ENCODE peak calls at places on chromosomes 3 and 15, in eight cellular contexts. F is mesendoderm, V is stomach, O is substantia nigra, Z is brain microvascular endothelial cell, Y is foreskin keratinocyte, X is pancreas, J is AG04450. T is an unnamed sample.
A peak's percentile ranks its signal among the peaks of the same experiment; 100 is the strongest.

GRCh38 chr15:66102563-66103292 is 150.8 kb downstream of the MEGF11 start:
- DNase-seq in F (no peak), V (no peak), O (no peak), Z (no peak), Y (no peak), X (no peak), J (no peak), T (no peak)

GRCh38 chr3:74897006-74897405 is 282.5 kb upstream of the CNTN3 start:
- DNase-seq in F (peak; percentile 52), V (no peak), O (no peak), Z (no peak), Y (no peak), X (no peak), J (no peak), T (no peak)

GRCh38 chr3:16192176-16192811 is 17.8 kb downstream of the GALNT15 start:
- DNase-seq in F (no peak), V (no peak), O (no peak), Z (no peak), Y (no peak), X (no peak), J (no peak), T (no peak)

GRCh38 chr3:123778991-123779622 is 105.0 kb downstream of the MYLK start:
- DNase-seq in F (no peak), V (no peak), O (peak; percentile 33), Z (no peak), Y (no peak), X (peak; percentile 40), J (no peak), T (no peak)

GRCh38 chr3:98501270-98501669 is 3.8 kb downstream of the OR5K2 start:
- DNase-seq in F (no peak), V (no peak), O (no peak), Z (no peak), Y (no peak), X (no peak), J (no peak), T (no peak)

GRCh38 chr3:88221726-88222125 is 72.0 kb downstream of the C3orf38 start:
- DNase-seq in F (no peak), V (no peak), O (no peak), Z (no peak), Y (no peak), X (no peak), J (no peak), T (no peak)

GRCh38 chr3:194521514-194522260 is 34.9 kb upstream of the ATP13A3 start:
- DNase-seq in F (peak; percentile 16), V (no peak), O (no peak), Z (no peak), Y (peak; percentile 67), X (no peak), J (no peak), T (no peak)

GRCh38 chr15:95869920-95870319 is 460.6 kb upstream of the NR2F2 start:
- DNase-seq in F (no peak), V (no peak), O (no peak), Z (no peak), Y (no peak), X (no peak), J (no peak), T (no peak)

GRCh38 chr3:41464401-41464800 is 265.1 kb downstream of the CTNNB1 start:
- DNase-seq in F (no peak), V (no peak), O (no peak), Z (peak; percentile 65), Y (peak; percentile 23), X (no peak), J (no peak), T (no peak)

GRCh38 chr3:15495461-15496340 is 25.8 kb downstream of the COLQ start:
- DNase-seq in F (no peak), V (no peak), O (no peak), Z (no peak), Y (no peak), X (no peak), J (no peak), T (no peak)

GRCh38 chr3:16114930-16115329 is 59.5 kb upstream of the GALNT15 start:
- DNase-seq in F (no peak), V (no peak), O (no peak), Z (no peak), Y (no peak), X (no peak), J (no peak), T (no peak)

GRCh38 chr3:18723426-18723825 is 298.3 kb upstream of the SATB1 start:
- DNase-seq in F (no peak), V (no peak), O (no peak), Z (no peak), Y (no peak), X (no peak), J (no peak), T (no peak)

DNA sequence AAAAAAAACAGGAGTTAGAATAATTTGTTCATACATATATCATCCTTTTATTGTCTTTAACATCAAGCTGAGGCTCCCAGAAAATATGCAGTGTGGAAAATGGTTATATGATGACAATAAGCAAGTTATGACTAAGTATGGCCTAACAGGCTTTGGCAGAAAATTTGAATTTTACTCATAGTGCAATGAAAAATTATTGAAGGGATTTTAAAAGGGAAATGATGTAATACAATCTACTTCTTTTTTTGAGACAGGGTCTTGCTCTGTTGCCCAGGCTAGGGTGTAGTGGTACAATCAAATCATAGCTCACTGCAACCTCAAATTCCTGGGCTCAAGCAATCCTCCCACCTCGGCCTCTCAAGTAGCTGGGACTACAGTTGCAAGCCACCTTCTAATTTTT is 78.7 kb downstream of the FAIM start:
- DNase-seq in F (no peak), V (no peak), O (no peak), Z (peak; percentile 11), Y (peak; percentile 52), X (no peak), J (no peak), T (no peak)
- H3K27ac ChIP-seq in F (no peak overlapping the region), V (no peak overlapping the region), O (no peak overlapping the region), Z (peak overlapping the region; percentile 73), Y (no peak overlapping the region), X (no peak overlapping the region), J (no peak overlapping the region), T (peak overlapping the region; percentile 44)

GRCh38 chr3:143847787-143848631 is at the start of gene SLC9A9:
- DNase-seq in F (peak; percentile 85), V (peak; percentile 27), O (peak; percentile 47), Z (peak; percentile 73), Y (peak; percentile 77), X (no peak), J (peak; percentile 30), T (no peak)
- H3K27ac ChIP-seq in F (peak within 1 kb of the TSS; percentile 68), V (peak within 1 kb of the TSS; percentile 34), O (peak within 1 kb of the TSS; percentile 81), Z (no peak within 1 kb of the TSS), Y (peak within 1 kb of the TSS; percentile 58), X (no peak within 1 kb of the TSS), J (no peak within 1 kb of the TSS), T (peak within 1 kb of the TSS; percentile 39)

DNA sequence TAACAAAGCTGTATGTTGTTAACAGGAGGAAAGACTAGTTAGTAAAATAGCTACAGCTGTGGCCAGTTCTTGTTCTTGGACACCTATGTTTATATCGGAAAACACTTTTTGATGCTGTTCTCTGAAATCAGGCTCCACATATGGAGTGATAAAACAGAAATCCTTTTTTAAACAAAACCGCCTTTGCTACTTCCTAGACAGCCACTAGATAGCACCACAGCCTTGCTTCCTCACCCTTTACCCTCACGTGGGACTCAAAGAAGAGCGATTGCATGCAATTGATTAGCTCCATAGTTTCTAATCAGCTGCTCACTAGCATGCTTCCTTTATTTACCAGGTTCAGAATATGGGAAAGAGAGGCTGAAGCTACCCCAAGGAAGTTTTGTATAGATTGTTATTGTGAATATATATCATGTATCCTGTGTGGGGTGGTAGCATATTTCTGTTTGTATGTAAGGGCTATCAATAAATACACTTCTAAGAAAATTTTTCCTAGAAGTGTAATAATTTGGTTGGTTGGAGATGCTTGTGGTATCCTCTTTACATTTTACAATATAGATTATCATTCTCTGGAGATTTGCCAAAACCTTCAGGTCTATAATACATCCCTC is 4.3 kb upstream of the MTFMT start:
- DNase-seq in F (peak; percentile 59), V (no peak), O (no peak), Z (peak; percentile 36), Y (peak; percentile 37), X (no peak), J (no peak), T (no peak)
- H3K27ac ChIP-seq in F (no peak overlapping the region), V (no peak overlapping the region), O (no peak overlapping the region), Z (no peak overlapping the region), Y (no peak overlapping the region), X (no peak overlapping the region), J (no peak overlapping the region), T (no peak overlapping the region)

GRCh38 chr3:172094621-172095557 is 55.5 kb downstream of the FNDC3B start:
- DNase-seq in F (peak; percentile 46), V (no peak), O (no peak), Z (peak; percentile 34), Y (no peak), X (no peak), J (no peak), T (no peak)

GRCh38 chr3:172098698-172099494 is 59.5 kb downstream of the FNDC3B start:
- DNase-seq in F (peak; percentile 92), V (no peak), O (no peak), Z (no peak), Y (no peak), X (no peak), J (no peak), T (no peak)

GRCh38 chr3:172099495-172099808 is 60.1 kb downstream of the FNDC3B start:
- DNase-seq in F (no peak), V (no peak), O (no peak), Z (no peak), Y (no peak), X (no peak), J (no peak), T (no peak)

GRCh38 chr3:172096881-172097420 is 57.6 kb downstream of the FNDC3B start:
- DNase-seq in F (peak; percentile 90), V (peak; percentile 62), O (no peak), Z (peak; percentile 71), Y (peak; percentile 90), X (peak; percentile 35), J (no peak), T (peak; percentile 44)

DNA sequence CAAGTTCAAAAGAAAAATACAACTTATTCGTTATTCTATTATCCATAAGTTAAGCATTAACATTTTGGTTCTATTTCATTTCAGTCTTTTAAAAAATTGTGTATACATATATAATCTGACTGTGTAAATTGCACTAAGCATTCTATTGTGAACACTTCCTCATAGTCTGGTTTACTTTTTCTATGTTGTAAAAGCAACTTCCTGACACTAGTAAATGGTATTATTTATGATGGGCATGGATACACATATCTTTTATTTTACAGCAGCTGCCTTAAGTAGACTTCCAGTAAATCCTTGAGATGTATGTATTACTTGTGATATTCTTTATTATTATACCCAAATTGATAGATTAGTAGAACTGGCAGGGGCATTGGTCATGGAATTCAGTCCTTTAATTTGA is 58.2 kb downstream of the FNDC3B start:
- DNase-seq in F (no peak), V (no peak), O (no peak), Z (no peak), Y (no peak), X (no peak), J (no peak), T (no peak)
- H3K27ac ChIP-seq in F (no peak overlapping the region), V (peak overlapping the region; percentile 50), O (no peak overlapping the region), Z (peak overlapping the region; percentile 57), Y (peak overlapping the region; percentile 13), X (peak overlapping the region; percentile 4), J (no peak overlapping the region), T (peak overlapping the region; percentile 54)

DNA sequence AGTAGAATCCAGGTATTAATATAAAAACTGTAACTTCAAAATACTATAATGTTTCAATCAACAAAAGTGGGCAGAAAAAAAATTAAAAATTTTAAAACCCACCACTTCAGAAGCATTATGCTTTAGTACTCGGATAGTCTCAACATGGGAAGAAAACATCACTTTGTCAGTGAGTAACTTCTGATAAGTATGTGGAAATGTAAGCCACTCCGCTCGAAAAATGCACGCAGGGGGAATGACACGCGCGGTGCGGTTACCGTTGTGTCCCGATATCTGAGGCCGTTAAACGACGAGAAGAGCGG is 656 bp downstream of the NGLY1 start:
- DNase-seq in F (no peak), V (no peak), O (no peak), Z (no peak), Y (no peak), X (no peak), J (no peak), T (no peak)
- H3K27ac ChIP-seq in F (peak overlapping the region; percentile 62), V (peak overlapping the region; percentile 94), O (peak overlapping the region; percentile 54), Z (peak overlapping the region; percentile 19), Y (no peak overlapping the region), X (peak overlapping the region; percentile 82), J (peak overlapping the region; percentile 55), T (peak overlapping the region; percentile 68)

T was measured in epithelial cell of prostate.